ENCODE peak calls at places on chromosomes 5 and 9, in five cellular contexts. One of them, this sample, is unnamed.

GRCh38 chr9:12702160-12702758 is 9.1 kb downstream of the TYRP1 start:
- DNase-seq in HFFc6: peak; percentile 31
- DNase-seq in HS-27A: no peak
- DNase-seq in GM13977: no peak
- DNase-seq in omental fat pad: no peak
- DNase-seq in this sample: no peak

GRCh38 chr9:16848189-16848588 is 22.3 kb downstream of the BNC2 start:
- DNase-seq in HFFc6: no peak
- DNase-seq in GM13977: no peak
- DNase-seq in omental fat pad: no peak
- DNase-seq in HS-27A: no peak
- DNase-seq in this sample: no peak

GRCh38 chr5:36152324-36153298 is 700 bp downstream of the SKP2 start:
- DNase-seq in HFFc6: no peak
- DNase-seq in omental fat pad: no peak
- DNase-seq in HS-27A: no peak
- DNase-seq in GM13977: peak; percentile 6
- DNase-seq in this sample: no peak

GRCh38 chr5:180602481-180603075 is 11.3 kb upstream of the SCGB3A1 start:
- DNase-seq in omental fat pad: no peak
- DNase-seq in HS-27A: no peak
- DNase-seq in GM13977: peak; percentile 25
- DNase-seq in HFFc6: no peak
- DNase-seq in this sample: no peak

GRCh38 chr9:113665756-113666155 is 202.2 kb downstream of the RGS3 start:
- DNase-seq in omental fat pad: no peak
- DNase-seq in HFFc6: no peak
- DNase-seq in GM13977: no peak
- DNase-seq in HS-27A: no peak
- DNase-seq in this sample: no peak

GRCh38 chr5:151740336-151740942 is 18.0 kb downstream of the ATOX1 start:
- DNase-seq in GM13977: peak; percentile 60
- DNase-seq in HS-27A: peak; percentile 61
- DNase-seq in omental fat pad: no peak
- DNase-seq in HFFc6: peak; percentile 83
- DNase-seq in this sample: peak; percentile 35

GRCh38 chr9:16309350-16310271 is 560.9 kb downstream of the BNC2 start:
- DNase-seq in omental fat pad: no peak
- DNase-seq in HFFc6: no peak
- DNase-seq in HS-27A: no peak
- DNase-seq in GM13977: no peak
- DNase-seq in this sample: no peak

GRCh38 chr9:96031366-96031824 is 155.9 kb downstream of the ERCC6L2 start:
- DNase-seq in omental fat pad: no peak
- DNase-seq in HS-27A: no peak
- DNase-seq in GM13977: no peak
- DNase-seq in HFFc6: no peak
- DNase-seq in this sample: no peak

GRCh38 chr5:169554251-169554650 is 29.3 kb upstream of the SPDL1 start:
- DNase-seq in omental fat pad: no peak
- DNase-seq in HFFc6: no peak
- DNase-seq in GM13977: no peak
- DNase-seq in HS-27A: no peak
- DNase-seq in this sample: no peak

GRCh38 chr9:8364021-8364782 is 564.6 kb upstream of the DMAC1 start:
- DNase-seq in omental fat pad: no peak
- DNase-seq in HS-27A: no peak
- DNase-seq in GM13977: no peak
- DNase-seq in HFFc6: no peak
- DNase-seq in this sample: no peak

GRCh38 chr9:112535811-112536210 is 49.2 kb downstream of the KIAA1958 start:
- DNase-seq in HS-27A: no peak
- DNase-seq in HFFc6: peak; percentile 64
- DNase-seq in omental fat pad: no peak
- DNase-seq in GM13977: no peak
- DNase-seq in this sample: no peak

GRCh38 chr9:18238752-18239151 is 235.2 kb upstream of the ADAMTSL1 start:
- DNase-seq in HS-27A: no peak
- DNase-seq in HFFc6: peak; percentile 48
- DNase-seq in GM13977: no peak
- DNase-seq in omental fat pad: no peak
- DNase-seq in this sample: no peak

GRCh38 chr9:104068546-104068945 is 25.6 kb upstream of the SMC2 start:
- DNase-seq in omental fat pad: no peak
- DNase-seq in HS-27A: no peak
- DNase-seq in HFFc6: no peak
- DNase-seq in GM13977: no peak
- DNase-seq in this sample: no peak

GRCh38 chr5:159310492-159310891 is 19.8 kb downstream of the IL12B start:
- DNase-seq in HFFc6: no peak
- DNase-seq in GM13977: no peak
- DNase-seq in omental fat pad: no peak
- DNase-seq in HS-27A: no peak
- DNase-seq in this sample: peak; percentile 19

GRCh38 chr5:52283221-52283620 is 504.5 kb upstream of the ITGA1 start:
- DNase-seq in HS-27A: no peak
- DNase-seq in GM13977: no peak
- DNase-seq in HFFc6: no peak
- DNase-seq in omental fat pad: no peak
- DNase-seq in this sample: no peak

GRCh38 chr5:114237766-114238165 is 124.1 kb upstream of the KCNN2 start:
- DNase-seq in HFFc6: peak; percentile 99
- DNase-seq in HS-27A: no peak
- DNase-seq in omental fat pad: no peak
- DNase-seq in GM13977: no peak
- DNase-seq in this sample: no peak

GRCh38 chr5:143200781-143201398 is 202.6 kb downstream of the NR3C1 start:
- DNase-seq in GM13977: no peak
- DNase-seq in omental fat pad: no peak
- DNase-seq in HS-27A: no peak
- DNase-seq in HFFc6: peak; percentile 81
- DNase-seq in this sample: no peak

GRCh38 chr5:26700759-26701384 is 337.5 kb downstream of the CDH9 start:
- DNase-seq in HFFc6: peak; percentile 2
- DNase-seq in HS-27A: peak; percentile 8
- DNase-seq in omental fat pad: no peak
- DNase-seq in GM13977: peak; percentile 33
- DNase-seq in this sample: no peak

This sample was measured in T-cell.